ENCODE peak calls at places on chromosomes 4 and X, in four cellular contexts. One of them, this sample, is unnamed. For H3K4me1, the result is how much of the 10 kb centered on the place peaks cover.

GRCh38 chrX:96889726-96890125 is 6.0 kb downstream of the RPA4 start:
- DNase-seq in psoas muscle: no peak
- DNase-seq in upper lobe of left lung: no peak
- DNase-seq in lower lobe of right lung: no peak
- DNase-seq in this sample: no peak

GRCh38 chr4:153296424-153296823 is 48.1 kb upstream of the MND1 start:
- DNase-seq in upper lobe of left lung: no peak
- DNase-seq in lower lobe of right lung: no peak
- DNase-seq in psoas muscle: no peak
- DNase-seq in this sample: no peak

GRCh38 chr4:168551945-168552695 is 55.3 kb downstream of the PALLD start:
- DNase-seq in upper lobe of left lung: no peak
- DNase-seq in psoas muscle: no peak
- DNase-seq in lower lobe of right lung: no peak
- DNase-seq in this sample: no peak

GRCh38 chr4:78059524-78059889 is 2.4 kb downstream of the FRAS1 start:
- DNase-seq in upper lobe of left lung: no peak
- DNase-seq in psoas muscle: peak
- DNase-seq in lower lobe of right lung: peak
- DNase-seq in this sample: peak

GRCh38 chr4:75544870-75545269 is 11.0 kb upstream of the ODAPH start:
- DNase-seq in lower lobe of right lung: no peak
- DNase-seq in psoas muscle: no peak
- DNase-seq in upper lobe of left lung: no peak
- DNase-seq in this sample: no peak

GRCh38 chr4:176238819-176239218 is 30.2 kb downstream of the ASB5 start:
- DNase-seq in psoas muscle: no peak
- DNase-seq in lower lobe of right lung: no peak
- DNase-seq in upper lobe of left lung: no peak
- DNase-seq in this sample: no peak

GRCh38 chr4:37803348-37803973 is 23.0 kb upstream of the PGM2 start:
- DNase-seq in lower lobe of right lung: no peak
- DNase-seq in psoas muscle: no peak
- DNase-seq in upper lobe of left lung: no peak
- DNase-seq in this sample: no peak

GRCh38 chrX:11423362-11423818 is 130.2 kb downstream of the AMELX start:
- DNase-seq in lower lobe of right lung: no peak
- DNase-seq in upper lobe of left lung: no peak
- DNase-seq in psoas muscle: no peak
- DNase-seq in this sample: peak

GRCh38 chrX:13428055-13428786 is 108.4 kb upstream of the ATXN3L start:
- DNase-seq in psoas muscle: no peak
- DNase-seq in lower lobe of right lung: no peak
- DNase-seq in upper lobe of left lung: no peak
- DNase-seq in this sample: no peak

GRCh38 chr4:79281577-79282359 is 44.1 kb downstream of the NAA11 start:
- DNase-seq in psoas muscle: no peak
- DNase-seq in upper lobe of left lung: no peak
- DNase-seq in lower lobe of right lung: no peak
- DNase-seq in this sample: no peak

GRCh38 chr4:32163125-32163524 is 1443.0 kb downstream of the PCDH7 start:
- DNase-seq in lower lobe of right lung: no peak
- DNase-seq in upper lobe of left lung: no peak
- DNase-seq in psoas muscle: no peak
- DNase-seq in this sample: no peak

GRCh38 chrX:123603516-123603915 is 129.3 kb downstream of the THOC2 start:
- DNase-seq in upper lobe of left lung: no peak
- DNase-seq in lower lobe of right lung: no peak
- DNase-seq in psoas muscle: no peak
- DNase-seq in this sample: no peak

GRCh38 chr4:74531952-74532794 is 87.2 kb downstream of the AREG start:
- DNase-seq in upper lobe of left lung: no peak
- DNase-seq in psoas muscle: no peak
- DNase-seq in lower lobe of right lung: no peak
- DNase-seq in this sample: no peak

GRCh38 chr4:185232370-185232769 is 23.0 kb downstream of the SNX25 start:
- DNase-seq in psoas muscle: no peak
- DNase-seq in lower lobe of right lung: no peak
- DNase-seq in upper lobe of left lung: no peak
- DNase-seq in this sample: no peak

GRCh38 chr4:122246551-122246950 is 94.4 kb downstream of the BLTP1 start:
- DNase-seq in lower lobe of right lung: no peak
- DNase-seq in psoas muscle: no peak
- DNase-seq in upper lobe of left lung: no peak
- DNase-seq in this sample: no peak

GRCh38 chrX:74535211-74535621 is 79.2 kb downstream of the RLIM start:
- DNase-seq in upper lobe of left lung: no peak
- DNase-seq in psoas muscle: no peak
- DNase-seq in lower lobe of right lung: no peak
- DNase-seq in this sample: no peak

GRCh38 chrX:73922856-73923429 is 359.9 kb downstream of the CHIC1 start:
- DNase-seq in upper lobe of left lung: no peak
- DNase-seq in lower lobe of right lung: no peak
- DNase-seq in psoas muscle: no peak
- DNase-seq in this sample: no peak

GRCh38 chr4:99763635-99764101 is 53.0 kb upstream of the DAPP1 start:
- DNase-seq in lower lobe of right lung: no peak
- DNase-seq in psoas muscle: no peak
- DNase-seq in upper lobe of left lung: no peak
- DNase-seq in this sample: peak

GRCh38 chr4:118034061-118034785 is at the start of gene NDST3:
- DNase-seq in lower lobe of right lung: peak
- DNase-seq in upper lobe of left lung: no peak
- DNase-seq in psoas muscle: peak
- DNase-seq in this sample: peak

GRCh38 chr4:56743550-56743949 is 62.5 kb upstream of the HOPX start:
- DNase-seq in psoas muscle: no peak
- DNase-seq in upper lobe of left lung: no peak
- DNase-seq in lower lobe of right lung: no peak
- DNase-seq in this sample: no peak

GRCh38 chr4:86366920-86367319 is 7.1 kb upstream of the MAPK10 start:
- DNase-seq in psoas muscle: no peak
- DNase-seq in lower lobe of right lung: no peak
- DNase-seq in upper lobe of left lung: no peak
- DNase-seq in this sample: no peak

GRCh38 chr4:186227744-186228513 is 622 bp downstream of the KLKB1 start:
- DNase-seq in upper lobe of left lung: no peak
- DNase-seq in psoas muscle: no peak
- DNase-seq in lower lobe of right lung: no peak
- DNase-seq in this sample: no peak

GRCh38 chr4:95551653-95552052 is 2.9 kb upstream of the UNC5C start:
- DNase-seq in lower lobe of right lung: no peak
- DNase-seq in upper lobe of left lung: no peak
- DNase-seq in psoas muscle: no peak
- DNase-seq in this sample: no peak

GRCh38 chrX:48793935-48794334 is 7.5 kb downstream of the GATA1 start:
- DNase-seq in upper lobe of left lung: no peak
- DNase-seq in lower lobe of right lung: no peak
- DNase-seq in psoas muscle: no peak
- DNase-seq in this sample: no peak

GRCh38 chrX:15947648-15948317 is 93.2 kb upstream of the AP1S2 start:
- DNase-seq in upper lobe of left lung: no peak
- DNase-seq in psoas muscle: no peak
- DNase-seq in lower lobe of right lung: no peak
- DNase-seq in this sample: no peak

GRCh38 chr4:148443550-148444295 is 1.5 kb upstream of the NR3C2 start:
- DNase-seq in lower lobe of right lung: peak
- DNase-seq in upper lobe of left lung: peak
- DNase-seq in psoas muscle: peak
- DNase-seq in this sample: peak

GRCh38 chr4:83266689-83267088 is 17.9 kb downstream of the COQ2 start:
- DNase-seq in upper lobe of left lung: no peak
- DNase-seq in lower lobe of right lung: no peak
- DNase-seq in psoas muscle: no peak
- DNase-seq in this sample: no peak

GRCh38 chr4:15912961-15913630 is 25.4 kb downstream of the FGFBP1 start:
- DNase-seq in upper lobe of left lung: no peak
- DNase-seq in psoas muscle: no peak
- DNase-seq in lower lobe of right lung: no peak
- DNase-seq in this sample: no peak

GRCh38 chr4:17286737-17287460 is 225.0 kb downstream of the QDPR start:
- DNase-seq in psoas muscle: no peak
- DNase-seq in upper lobe of left lung: no peak
- DNase-seq in lower lobe of right lung: no peak
- DNase-seq in this sample: no peak

GRCh38 chrX:13658602-13659001 is 5.7 kb downstream of the TCEANC start:
- DNase-seq in upper lobe of left lung: no peak
- DNase-seq in lower lobe of right lung: no peak
- DNase-seq in psoas muscle: no peak
- DNase-seq in this sample: no peak

GRCh38 chr4:173287486-173287885 is 46.7 kb downstream of the HMGB2 start:
- DNase-seq in lower lobe of right lung: no peak
- DNase-seq in psoas muscle: no peak
- DNase-seq in upper lobe of left lung: no peak
- DNase-seq in this sample: no peak

GRCh38 chr4:173293663-173294062 is 40.5 kb downstream of the HMGB2 start:
- DNase-seq in psoas muscle: no peak
- DNase-seq in lower lobe of right lung: no peak
- DNase-seq in upper lobe of left lung: no peak
- DNase-seq in this sample: no peak

GRCh38 chr4:173288698-173289350 is 45.3 kb downstream of the HMGB2 start:
- DNase-seq in lower lobe of right lung: no peak
- DNase-seq in psoas muscle: no peak
- DNase-seq in upper lobe of left lung: no peak
- DNase-seq in this sample: no peak

GRCh38 chr4:173288296-173288695 is 45.9 kb downstream of the HMGB2 start:
- DNase-seq in lower lobe of right lung: no peak
- DNase-seq in psoas muscle: no peak
- DNase-seq in upper lobe of left lung: no peak
- DNase-seq in this sample: peak

GRCh38 chr4:173289351-173289725 is 44.8 kb downstream of the HMGB2 start:
- DNase-seq in lower lobe of right lung: no peak
- DNase-seq in psoas muscle: no peak
- DNase-seq in upper lobe of left lung: no peak
- DNase-seq in this sample: no peak
- H3K4me3 ChIP-seq in lower lobe of right lung: peak
- H3K4me3 ChIP-seq in psoas muscle: no peak
- H3K4me3 ChIP-seq in upper lobe of left lung: no peak
- H3K4me3 ChIP-seq in this sample: peak

DNA sequence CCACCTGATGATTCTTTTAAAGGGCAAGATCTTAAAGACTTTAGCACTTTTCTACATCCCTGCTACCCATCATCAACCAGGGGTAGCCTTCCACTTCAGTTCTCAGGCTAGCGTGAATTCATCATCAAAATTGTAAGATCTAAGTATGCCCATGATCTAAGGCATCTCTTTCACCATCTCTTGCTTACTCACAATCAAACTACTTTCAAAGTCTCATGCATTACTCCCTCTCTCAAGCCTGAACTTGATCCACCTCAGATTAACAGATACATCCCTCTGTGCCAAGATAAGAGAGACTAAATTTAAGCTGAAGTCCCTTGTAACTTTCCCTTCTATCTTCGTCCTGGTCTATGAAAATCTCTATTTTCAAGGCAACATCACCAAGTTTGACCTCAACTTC is 62.8 kb downstream of the DHX15 start:
- DNase-seq in psoas muscle: no peak
- DNase-seq in lower lobe of right lung: no peak
- DNase-seq in upper lobe of left lung: no peak
- DNase-seq in this sample: no peak
- H3K27ac ChIP-seq in psoas muscle: no peak
- H3K27ac ChIP-seq in lower lobe of right lung: no peak
- H3K27ac ChIP-seq in upper lobe of left lung: no peak
- H3K27ac ChIP-seq in this sample: no peak

DNA sequence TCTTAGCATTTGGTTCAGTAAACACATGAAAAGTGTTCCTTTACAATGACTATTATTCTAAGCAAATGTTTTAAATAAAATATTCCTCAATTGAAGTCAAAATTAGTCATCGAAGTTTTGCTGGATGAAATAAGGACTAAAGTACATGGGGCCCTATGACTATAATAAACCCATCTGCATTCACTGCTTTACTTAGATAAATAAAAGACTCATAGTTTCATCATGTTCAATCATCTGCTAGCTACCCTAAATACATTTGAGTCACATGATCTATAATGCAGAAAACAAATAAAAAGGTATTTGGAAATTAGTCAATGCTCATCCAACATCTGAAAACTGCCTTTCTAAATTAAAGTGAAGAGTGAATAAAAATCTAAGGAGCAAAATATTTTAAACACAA is 78.8 kb downstream of the CAMK2D start:
- DNase-seq in upper lobe of left lung: no peak
- DNase-seq in lower lobe of right lung: no peak
- DNase-seq in psoas muscle: no peak
- DNase-seq in this sample: no peak
- H3K4me1 ChIP-seq in upper lobe of left lung: under half
- H3K4me1 ChIP-seq in lower lobe of right lung: under half
- H3K4me1 ChIP-seq in psoas muscle: under half
- H3K4me1 ChIP-seq in this sample: under half

GRCh38 chr4:40562681-40563080 is 67.0 kb downstream of the RBM47 start:
- DNase-seq in upper lobe of left lung: no peak
- DNase-seq in lower lobe of right lung: no peak
- DNase-seq in psoas muscle: no peak
- DNase-seq in this sample: no peak

GRCh38 chr4:40562208-40562607 is 67.5 kb downstream of the RBM47 start:
- DNase-seq in psoas muscle: no peak
- DNase-seq in upper lobe of left lung: no peak
- DNase-seq in lower lobe of right lung: no peak
- DNase-seq in this sample: no peak

GRCh38 chr4:40557741-40558140 is 71.9 kb downstream of the RBM47 start:
- DNase-seq in psoas muscle: no peak
- DNase-seq in lower lobe of right lung: no peak
- DNase-seq in upper lobe of left lung: no peak
- DNase-seq in this sample: no peak

GRCh38 chr4:40563401-40563800 is 66.3 kb downstream of the RBM47 start:
- DNase-seq in lower lobe of right lung: no peak
- DNase-seq in psoas muscle: no peak
- DNase-seq in upper lobe of left lung: no peak
- DNase-seq in this sample: no peak

DNA sequence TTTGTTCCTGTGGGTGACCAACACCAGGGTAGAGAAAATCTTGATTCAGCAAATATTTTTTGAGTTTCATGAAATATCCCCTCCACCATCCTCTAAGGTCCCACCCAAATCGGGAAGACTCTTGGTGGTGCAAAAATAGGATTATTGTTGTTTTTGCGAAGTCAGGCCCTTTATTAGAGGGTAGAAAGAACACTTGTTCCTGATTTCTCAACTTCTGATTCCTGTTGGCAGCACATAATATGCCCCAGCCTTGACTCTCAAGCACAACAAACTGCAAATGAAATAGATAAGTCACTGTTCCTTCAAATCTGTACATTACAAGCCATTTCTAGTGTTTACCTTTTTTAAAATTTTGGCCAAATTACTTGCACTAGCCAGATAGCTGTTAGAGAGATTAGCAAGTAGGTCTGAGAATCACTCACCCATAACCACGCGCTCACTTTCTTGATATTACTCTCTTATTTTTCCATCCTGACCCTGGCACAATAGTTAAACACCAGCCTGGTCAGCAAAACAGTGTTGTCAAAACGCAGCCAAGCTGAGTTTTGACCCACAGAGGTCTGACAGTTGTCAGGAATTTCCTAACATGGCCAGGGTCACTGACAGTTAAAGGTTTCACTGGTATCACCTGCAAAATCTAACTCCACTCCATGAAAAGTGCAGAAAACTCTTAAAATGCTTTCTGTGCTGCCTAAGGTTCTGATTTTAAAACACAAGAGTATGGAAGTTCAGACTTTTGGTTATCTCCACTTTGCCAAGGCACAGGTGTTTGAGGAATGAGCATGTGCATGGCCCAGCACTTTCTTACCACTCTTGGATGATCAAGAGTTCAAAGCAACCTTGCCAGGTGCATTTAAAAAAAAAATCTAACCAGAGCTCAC is 69.8 kb downstream of the RBM47 start:
- DNase-seq in lower lobe of right lung: no peak
- DNase-seq in psoas muscle: no peak
- DNase-seq in upper lobe of left lung: no peak
- DNase-seq in this sample: no peak
- H3K4me3 ChIP-seq in lower lobe of right lung: no peak
- H3K4me3 ChIP-seq in psoas muscle: no peak
- H3K4me3 ChIP-seq in upper lobe of left lung: no peak
- H3K4me3 ChIP-seq in this sample: no peak